ENCODE peak calls at places on chromosomes 13 and 19, in six cellular contexts. One of them, this sample, is unnamed. For H3K36me3, the result is how much of the 10 kb centered on the place peaks cover.

GRCh38 chr13:113545455-113545930 is 39.1 kb upstream of the TFDP1 start:
- DNase-seq in IMR-90: peak
- DNase-seq in small intestine: no peak
- DNase-seq in colonic mucosa: no peak
- DNase-seq in thoracic aorta: no peak
- DNase-seq in effector memory CD4-positive, alpha-beta T cell: no peak
- DNase-seq in this sample: peak

GRCh38 chr19:46979770-46980105 is 39.9 kb upstream of the NPAS1 start:
- DNase-seq in IMR-90: no peak
- DNase-seq in small intestine: no peak
- DNase-seq in colonic mucosa: no peak
- DNase-seq in thoracic aorta: no peak
- DNase-seq in effector memory CD4-positive, alpha-beta T cell: no peak
- DNase-seq in this sample: no peak

GRCh38 chr13:36801035-36801434 is 18.0 kb upstream of the RFXAP start:
- DNase-seq in IMR-90: no peak
- DNase-seq in small intestine: no peak
- DNase-seq in colonic mucosa: no peak
- DNase-seq in thoracic aorta: no peak
- DNase-seq in effector memory CD4-positive, alpha-beta T cell: no peak
- DNase-seq in this sample: no peak

GRCh38 chr13:77143325-77143907 is 116.5 kb upstream of the FBXL3 start:
- DNase-seq in IMR-90: peak
- DNase-seq in small intestine: peak
- DNase-seq in colonic mucosa: no peak
- DNase-seq in thoracic aorta: no peak
- DNase-seq in effector memory CD4-positive, alpha-beta T cell: no peak
- DNase-seq in this sample: no peak

GRCh38 chr13:47289578-47289977 is 392.7 kb upstream of the HTR2A start:
- DNase-seq in IMR-90: no peak
- DNase-seq in small intestine: no peak
- DNase-seq in colonic mucosa: no peak
- DNase-seq in thoracic aorta: no peak
- DNase-seq in effector memory CD4-positive, alpha-beta T cell: no peak
- DNase-seq in this sample: no peak

GRCh38 chr19:50723069-50723468 is at the start of gene CLEC11A:
- DNase-seq in IMR-90: peak
- DNase-seq in small intestine: no peak
- DNase-seq in colonic mucosa: peak
- DNase-seq in thoracic aorta: no peak
- DNase-seq in effector memory CD4-positive, alpha-beta T cell: no peak
- DNase-seq in this sample: peak

GRCh38 chr13:53520132-53520531 is 491.5 kb downstream of the OLFM4 start:
- DNase-seq in IMR-90: no peak
- DNase-seq in small intestine: no peak
- DNase-seq in colonic mucosa: no peak
- DNase-seq in thoracic aorta: no peak
- DNase-seq in effector memory CD4-positive, alpha-beta T cell: no peak
- DNase-seq in this sample: no peak

GRCh38 chr19:21047712-21048111 is 27.3 kb downstream of the ZNF430 start:
- DNase-seq in IMR-90: no peak
- DNase-seq in small intestine: no peak
- DNase-seq in colonic mucosa: no peak
- DNase-seq in thoracic aorta: no peak
- DNase-seq in effector memory CD4-positive, alpha-beta T cell: no peak
- DNase-seq in this sample: no peak

GRCh38 chr13:64127856-64128255 is 2712.2 kb upstream of the PCDH20 start:
- DNase-seq in IMR-90: no peak
- DNase-seq in small intestine: no peak
- DNase-seq in colonic mucosa: no peak
- DNase-seq in thoracic aorta: no peak
- DNase-seq in effector memory CD4-positive, alpha-beta T cell: no peak
- DNase-seq in this sample: no peak

GRCh38 chr19:8370176-8371010 is 6.4 kb downstream of the ANGPTL4 start:
- DNase-seq in IMR-90: no peak
- DNase-seq in small intestine: peak
- DNase-seq in colonic mucosa: no peak
- DNase-seq in thoracic aorta: no peak
- DNase-seq in effector memory CD4-positive, alpha-beta T cell: no peak
- DNase-seq in this sample: peak

GRCh38 chr13:113474179-113474578 is 16.3 kb downstream of the DCUN1D2 start:
- DNase-seq in IMR-90: peak
- DNase-seq in small intestine: no peak
- DNase-seq in colonic mucosa: no peak
- DNase-seq in thoracic aorta: no peak
- DNase-seq in effector memory CD4-positive, alpha-beta T cell: no peak
- DNase-seq in this sample: no peak

GRCh38 chr13:104869501-104869900 is 1666.0 kb downstream of the EFNB2 start:
- DNase-seq in IMR-90: no peak
- DNase-seq in small intestine: no peak
- DNase-seq in colonic mucosa: no peak
- DNase-seq in thoracic aorta: no peak
- DNase-seq in effector memory CD4-positive, alpha-beta T cell: no peak
- DNase-seq in this sample: no peak

GRCh38 chr13:82698941-82699340 is 1183.3 kb downstream of the SLITRK1 start:
- DNase-seq in IMR-90: no peak
- DNase-seq in small intestine: no peak
- DNase-seq in colonic mucosa: no peak
- DNase-seq in thoracic aorta: no peak
- DNase-seq in effector memory CD4-positive, alpha-beta T cell: no peak
- DNase-seq in this sample: no peak

GRCh38 chr13:29771247-29771646 is 79.2 kb downstream of the UBL3 start:
- DNase-seq in IMR-90: peak
- DNase-seq in small intestine: peak
- DNase-seq in colonic mucosa: no peak
- DNase-seq in thoracic aorta: no peak
- DNase-seq in effector memory CD4-positive, alpha-beta T cell: no peak
- DNase-seq in this sample: no peak

GRCh38 chr19:2524840-2525723 is 49.2 kb downstream of the GADD45B start:
- DNase-seq in IMR-90: peak
- DNase-seq in small intestine: no peak
- DNase-seq in colonic mucosa: no peak
- DNase-seq in thoracic aorta: peak
- DNase-seq in effector memory CD4-positive, alpha-beta T cell: no peak
- DNase-seq in this sample: no peak

GRCh38 chr13:73303858-73304257 is 245.1 kb downstream of the KLF5 start:
- DNase-seq in IMR-90: peak
- DNase-seq in small intestine: no peak
- DNase-seq in colonic mucosa: no peak
- DNase-seq in thoracic aorta: no peak
- DNase-seq in effector memory CD4-positive, alpha-beta T cell: no peak
- DNase-seq in this sample: no peak

GRCh38 chr13:90154311-90154960 is 1193.1 kb upstream of the MIR17HG start:
- DNase-seq in IMR-90: no peak
- DNase-seq in small intestine: no peak
- DNase-seq in colonic mucosa: no peak
- DNase-seq in thoracic aorta: no peak
- DNase-seq in effector memory CD4-positive, alpha-beta T cell: no peak
- DNase-seq in this sample: no peak

GRCh38 chr13:27924529-27925141 is 4.8 kb downstream of the PDX1 start:
- DNase-seq in IMR-90: no peak
- DNase-seq in small intestine: peak
- DNase-seq in colonic mucosa: no peak
- DNase-seq in thoracic aorta: no peak
- DNase-seq in effector memory CD4-positive, alpha-beta T cell: no peak
- DNase-seq in this sample: no peak

GRCh38 chr13:97142452-97142851 is 79.7 kb upstream of the MBNL2 start:
- DNase-seq in IMR-90: no peak
- DNase-seq in small intestine: peak
- DNase-seq in colonic mucosa: peak
- DNase-seq in thoracic aorta: no peak
- DNase-seq in effector memory CD4-positive, alpha-beta T cell: no peak
- DNase-seq in this sample: peak

GRCh38 chr13:101655435-101655834 is 203.0 kb downstream of the ITGBL1 start:
- DNase-seq in IMR-90: no peak
- DNase-seq in small intestine: no peak
- DNase-seq in colonic mucosa: no peak
- DNase-seq in thoracic aorta: no peak
- DNase-seq in effector memory CD4-positive, alpha-beta T cell: no peak
- DNase-seq in this sample: no peak

GRCh38 chr19:3136684-3137055 is 837 bp downstream of the GNA15 start:
- DNase-seq in IMR-90: no peak
- DNase-seq in small intestine: no peak
- DNase-seq in colonic mucosa: no peak
- DNase-seq in thoracic aorta: no peak
- DNase-seq in effector memory CD4-positive, alpha-beta T cell: no peak
- DNase-seq in this sample: no peak

GRCh38 chr13:57629391-57629804 is 2.1 kb upstream of the PCDH17 start:
- DNase-seq in IMR-90: no peak
- DNase-seq in small intestine: no peak
- DNase-seq in colonic mucosa: no peak
- DNase-seq in thoracic aorta: no peak
- DNase-seq in effector memory CD4-positive, alpha-beta T cell: no peak
- DNase-seq in this sample: no peak

GRCh38 chr13:23673354-23673753 is 103.1 kb downstream of the TNFRSF19 start:
- DNase-seq in IMR-90: peak
- DNase-seq in small intestine: no peak
- DNase-seq in colonic mucosa: no peak
- DNase-seq in thoracic aorta: no peak
- DNase-seq in effector memory CD4-positive, alpha-beta T cell: no peak
- DNase-seq in this sample: peak

GRCh38 chr13:19172007-19172646 is 9.5 kb downstream of the TUBA3C start:
- DNase-seq in IMR-90: no peak
- DNase-seq in small intestine: no peak
- DNase-seq in colonic mucosa: no peak
- DNase-seq in thoracic aorta: no peak
- DNase-seq in effector memory CD4-positive, alpha-beta T cell: no peak
- DNase-seq in this sample: no peak

GRCh38 chr13:76512676-76513277 is 373.4 kb downstream of the KCTD12 start:
- DNase-seq in IMR-90: peak
- DNase-seq in small intestine: peak
- DNase-seq in colonic mucosa: no peak
- DNase-seq in thoracic aorta: no peak
- DNase-seq in effector memory CD4-positive, alpha-beta T cell: no peak
- DNase-seq in this sample: peak

GRCh38 chr19:50708179-50708879 is 11.3 kb downstream of the SHANK1 start:
- DNase-seq in IMR-90: peak
- DNase-seq in small intestine: no peak
- DNase-seq in colonic mucosa: no peak
- DNase-seq in thoracic aorta: no peak
- DNase-seq in effector memory CD4-positive, alpha-beta T cell: no peak
- DNase-seq in this sample: no peak

GRCh38 chr13:44919103-44919804 is 70.0 kb downstream of the NUFIP1 start:
- DNase-seq in IMR-90: no peak
- DNase-seq in small intestine: no peak
- DNase-seq in colonic mucosa: no peak
- DNase-seq in thoracic aorta: no peak
- DNase-seq in effector memory CD4-positive, alpha-beta T cell: no peak
- DNase-seq in this sample: no peak

GRCh38 chr13:50129923-50130685 is 114.9 kb downstream of the KCNRG start:
- DNase-seq in IMR-90: no peak
- DNase-seq in small intestine: no peak
- DNase-seq in colonic mucosa: peak
- DNase-seq in thoracic aorta: no peak
- DNase-seq in effector memory CD4-positive, alpha-beta T cell: no peak
- DNase-seq in this sample: no peak

GRCh38 chr19:45406165-45406956 is at the start of gene POLR1G:
- DNase-seq in IMR-90: peak
- DNase-seq in small intestine: peak
- DNase-seq in colonic mucosa: peak
- DNase-seq in thoracic aorta: no peak
- DNase-seq in effector memory CD4-positive, alpha-beta T cell: peak
- DNase-seq in this sample: peak
- H3K36me3 ChIP-seq in IMR-90: under half
- H3K36me3 ChIP-seq in small intestine: under half
- H3K36me3 ChIP-seq in colonic mucosa: under half
- H3K36me3 ChIP-seq in thoracic aorta: under half
- H3K36me3 ChIP-seq in effector memory CD4-positive, alpha-beta T cell: under half
- H3K36me3 ChIP-seq in this sample: under half

DNA sequence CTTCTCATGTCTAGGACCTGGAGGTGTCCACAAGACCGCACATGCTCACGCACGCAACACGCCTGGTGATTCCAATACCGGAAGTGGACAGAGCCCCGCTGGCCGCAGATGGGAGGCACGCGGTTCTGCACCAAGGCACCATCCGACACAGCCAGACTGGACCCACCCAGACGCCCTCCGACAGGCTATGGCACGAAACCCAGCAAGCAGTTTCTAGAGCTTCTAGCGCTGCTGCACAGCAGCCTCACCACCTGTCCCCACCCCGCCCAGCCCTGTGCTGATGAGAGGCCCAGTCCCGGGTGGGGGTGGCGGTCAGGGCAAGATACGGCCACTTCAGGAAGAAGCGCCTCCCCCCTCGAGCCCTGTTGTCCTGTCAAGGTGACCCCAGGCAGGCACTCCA is 11.4 kb downstream of the LSM4 start:
- DNase-seq in IMR-90: no peak
- DNase-seq in small intestine: peak
- DNase-seq in colonic mucosa: peak
- DNase-seq in thoracic aorta: no peak
- DNase-seq in effector memory CD4-positive, alpha-beta T cell: no peak
- DNase-seq in this sample: no peak
- H3K36me3 ChIP-seq in IMR-90: under half
- H3K36me3 ChIP-seq in small intestine: under half
- H3K36me3 ChIP-seq in colonic mucosa: under half
- H3K36me3 ChIP-seq in thoracic aorta: under half
- H3K36me3 ChIP-seq in effector memory CD4-positive, alpha-beta T cell: under half
- H3K36me3 ChIP-seq in this sample: under half

GRCh38 chr13:98462946-98463345 is 114.0 kb downstream of the STK24 start:
- DNase-seq in IMR-90: no peak
- DNase-seq in small intestine: no peak
- DNase-seq in colonic mucosa: no peak
- DNase-seq in thoracic aorta: no peak
- DNase-seq in effector memory CD4-positive, alpha-beta T cell: no peak
- DNase-seq in this sample: no peak
- H3K36me3 ChIP-seq in IMR-90: half or more
- H3K36me3 ChIP-seq in small intestine: under half
- H3K36me3 ChIP-seq in colonic mucosa: under half
- H3K36me3 ChIP-seq in thoracic aorta: under half
- H3K36me3 ChIP-seq in effector memory CD4-positive, alpha-beta T cell: half or more
- H3K36me3 ChIP-seq in this sample: under half

DNA sequence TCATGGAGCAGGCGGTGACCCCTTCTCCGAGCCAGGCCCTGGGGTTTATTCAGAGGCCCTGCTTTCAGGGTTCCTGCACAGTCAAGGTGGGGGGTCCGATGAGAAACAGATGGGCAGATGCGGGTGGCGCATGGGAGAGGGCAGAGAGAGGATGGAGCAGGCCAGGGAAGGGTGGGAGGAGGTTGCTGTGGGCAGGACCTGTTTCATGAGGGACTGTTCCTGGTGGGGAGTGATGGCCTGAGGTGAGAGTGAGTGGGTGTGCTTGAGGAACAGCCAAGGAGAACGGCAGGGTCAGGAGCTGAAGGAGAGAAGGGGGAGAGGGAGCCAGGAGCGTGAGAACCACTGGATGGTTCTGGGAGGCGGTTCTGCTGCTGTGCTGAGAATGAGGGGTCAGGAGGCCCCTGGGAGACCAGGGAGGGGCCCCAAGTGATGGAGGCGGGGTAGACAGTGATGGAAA is 7.7 kb downstream of the SIN3B start:
- DNase-seq in IMR-90: no peak
- DNase-seq in small intestine: no peak
- DNase-seq in colonic mucosa: no peak
- DNase-seq in thoracic aorta: no peak
- DNase-seq in effector memory CD4-positive, alpha-beta T cell: no peak
- DNase-seq in this sample: no peak
- H3K36me3 ChIP-seq in IMR-90: half or more
- H3K36me3 ChIP-seq in small intestine: under half
- H3K36me3 ChIP-seq in colonic mucosa: under half
- H3K36me3 ChIP-seq in thoracic aorta: half or more
- H3K36me3 ChIP-seq in effector memory CD4-positive, alpha-beta T cell: half or more
- H3K36me3 ChIP-seq in this sample: half or more

GRCh38 chr19:1361601-1362384 is 21.9 kb upstream of the NDUFS7 start:
- DNase-seq in IMR-90: peak
- DNase-seq in small intestine: no peak
- DNase-seq in colonic mucosa: no peak
- DNase-seq in thoracic aorta: no peak
- DNase-seq in effector memory CD4-positive, alpha-beta T cell: no peak
- DNase-seq in this sample: peak
- H3K36me3 ChIP-seq in IMR-90: under half
- H3K36me3 ChIP-seq in small intestine: under half
- H3K36me3 ChIP-seq in colonic mucosa: under half
- H3K36me3 ChIP-seq in thoracic aorta: under half
- H3K36me3 ChIP-seq in effector memory CD4-positive, alpha-beta T cell: under half
- H3K36me3 ChIP-seq in this sample: under half